ENCODE peak calls at places on chromosome 16, in ten cellular contexts. Q is heart left ventricle, B is BJ, Z is Peyer's patch, J is small intestine, E is heart right ventricle, Y is transverse colon, I is prostate gland, R is colonic mucosa, L is adipocyte. D is an unnamed sample. For H3K27me3 and H3K36me3, the result is how much of the 10 kb centered on the place peaks cover.

GRCh38 chr16:86455116-86455515 is 55.2 kb upstream of the FOXF1 start:
- DNase-seq in J (no peak), Y (no peak), E (no peak), R (no peak), B (peak), I (no peak), L (peak), Z (no peak), Q (no peak), D (no peak)

GRCh38 chr16:66175580-66175979 is 190.9 kb upstream of the CDH5 start:
- DNase-seq in R (no peak), Q (no peak), J (no peak), Y (no peak), B (no peak), I (no peak), E (no peak), Z (no peak), L (no peak), D (no peak)

GRCh38 chr16:89981414-89981813 is 32.9 kb downstream of the DEF8 start:
- DNase-seq in B (no peak), R (no peak), J (no peak), I (no peak), E (no peak), Y (no peak), Q (no peak), L (no peak), Z (no peak), D (no peak)

GRCh38 chr16:69566437-69567030 is 768 bp downstream of the NFAT5 start:
- DNase-seq in B (no peak), R (peak), J (no peak), Y (peak), Z (peak), L (peak), Q (peak), I (peak), E (peak), D (peak)

GRCh38 chr16:77834600-77834963 is 46.2 kb downstream of the VAT1L start:
- DNase-seq in R (no peak), E (no peak), B (peak), Z (no peak), L (no peak), Q (no peak), J (no peak), I (no peak), Y (no peak), D (no peak)

GRCh38 chr16:13961099-13961811 is 41.3 kb downstream of the ERCC4 start:
- DNase-seq in B (no peak), I (no peak), E (no peak), Z (no peak), Q (no peak), R (no peak), J (peak), Y (no peak), L (peak), D (no peak)

GRCh38 chr16:75042423-75043174 is 43.8 kb downstream of the ZNRF1 start:
- DNase-seq in I (no peak), B (no peak), Z (no peak), L (no peak), Q (no peak), E (no peak), R (no peak), Y (no peak), J (no peak), D (no peak)

GRCh38 chr16:31477220-31478216 is 5.4 kb upstream of the SLC5A2 start:
- DNase-seq in Y (peak), I (no peak), R (peak), B (no peak), J (peak), L (no peak), Q (no peak), Z (peak), E (no peak), D (no peak)

GRCh38 chr16:50065624-50066481 is at the start of gene HEATR3:
- DNase-seq in Q (peak), R (peak), Z (peak), Y (peak), I (peak), B (peak), L (peak), J (peak), E (peak), D (peak)

GRCh38 chr16:89921131-89921698 is 1.9 kb upstream of the TUBB3 start:
- DNase-seq in Z (no peak), B (no peak), Y (no peak), E (no peak), J (no peak), L (peak), I (no peak), Q (no peak), R (no peak), D (no peak)

GRCh38 chr16:22117666-22118065 is 25.3 kb downstream of the VWA3A start:
- DNase-seq in Z (no peak), R (no peak), Y (no peak), L (no peak), Q (no peak), J (peak), I (no peak), B (no peak), E (no peak), D (peak)

GRCh38 chr16:70735141-70735979 is 49.5 kb upstream of the MTSS2 start:
- DNase-seq in E (no peak), L (peak), Q (no peak), Y (no peak), Z (no peak), I (no peak), B (peak), J (no peak), R (no peak), D (no peak)

GRCh38 chr16:86685071-86685470 is 106.7 kb downstream of the FOXL1 start:
- DNase-seq in J (no peak), E (no peak), Q (no peak), Z (no peak), Y (no peak), R (no peak), I (no peak), L (no peak), B (no peak), D (no peak)

GRCh38 chr16:84005391-84005790 is 37.2 kb downstream of the SLC38A8 start:
- DNase-seq in E (no peak), R (no peak), B (no peak), L (no peak), I (no peak), Q (no peak), J (no peak), Z (no peak), Y (no peak), D (no peak)

GRCh38 chr16:21262779-21263639 is 15.1 kb downstream of the CRYM start:
- DNase-seq in E (no peak), L (no peak), B (no peak), Y (no peak), Q (no peak), Z (no peak), J (no peak), I (no peak), R (no peak), D (no peak)

GRCh38 chr16:90044111-90044551 is 24.9 kb upstream of the DBNDD1 start:
- DNase-seq in Y (peak), B (no peak), L (no peak), E (no peak), Q (no peak), R (peak), I (peak), J (peak), Z (peak), D (peak)

GRCh38 chr16:58243528-58244004 is 45.7 kb upstream of the CSNK2A2 start:
- DNase-seq in E (no peak), B (no peak), L (no peak), R (no peak), I (no peak), J (peak), Q (no peak), Z (peak), Y (peak), D (peak)

GRCh38 chr16:2979669-2980226 is 498 bp downstream of the PKMYT1 start:
- DNase-seq in L (peak), Z (no peak), Y (no peak), R (peak), Q (no peak), E (no peak), I (no peak), J (no peak), B (no peak), D (no peak)

GRCh38 chr16:66270333-66270927 is 96.1 kb upstream of the CDH5 start:
- DNase-seq in I (peak), E (peak), Y (peak), J (no peak), B (no peak), L (peak), Q (peak), Z (peak), R (peak), D (no peak)

GRCh38 chr16:89031715-89032659 is 55.0 kb upstream of the CBFA2T3 start:
- DNase-seq in L (no peak), R (peak), Y (peak), J (peak), B (no peak), I (no peak), Z (peak), E (peak), Q (no peak), D (no peak)

GRCh38 chr16:80684906-80685305 is 119.5 kb downstream of the CDYL2 start:
- DNase-seq in L (no peak), E (no peak), Z (no peak), R (no peak), Y (no peak), Q (no peak), B (no peak), J (no peak), I (no peak), D (no peak)

GRCh38 chr16:46801428-46802049 is 29.4 kb downstream of the C16orf87 start:
- DNase-seq in E (no peak), L (peak), Y (no peak), Q (no peak), R (no peak), J (peak), I (no peak), B (no peak), Z (no peak), D (peak)

GRCh38 chr16:86547286-86547685 is 7.7 kb downstream of the MTHFSD start:
- DNase-seq in L (no peak), B (no peak), R (no peak), J (no peak), Z (no peak), I (no peak), Y (no peak), E (no peak), Q (no peak), D (no peak)

GRCh38 chr16:12089492-12090161 is 113.1 kb downstream of the SNX29 start:
- DNase-seq in I (no peak), E (peak), Q (peak), Z (peak), J (peak), L (no peak), Y (peak), R (peak), B (no peak), D (peak)

GRCh38 chr16:67394271-67395104 is 1.2 kb upstream of the TPPP3 start:
- DNase-seq in J (no peak), E (peak), L (no peak), Y (no peak), R (no peak), Z (peak), I (no peak), Q (peak), B (no peak), D (no peak)

GRCh38 chr16:3487521-3488410 is 7.5 kb downstream of the C16orf90 start:
- DNase-seq in I (no peak), J (no peak), Z (no peak), Y (no peak), E (no peak), R (no peak), Q (no peak), B (no peak), L (no peak), D (no peak)

GRCh38 chr16:87352818-87353217 is 30.8 kb downstream of the FBXO31 start:
- DNase-seq in Y (no peak), I (no peak), J (no peak), E (no peak), Z (no peak), B (no peak), L (no peak), Q (peak), R (no peak), D (no peak)

GRCh38 chr16:4260360-4260759 is 12.5 kb downstream of the TFAP4 start:
- DNase-seq in L (no peak), R (peak), Q (no peak), I (peak), J (peak), Y (peak), B (no peak), Z (peak), E (no peak), D (peak)

GRCh38 chr16:50282010-50282538 is 15.7 kb downstream of the ADCY7 start:
- DNase-seq in Y (peak), R (peak), B (no peak), J (peak), L (no peak), Z (peak), E (peak), I (peak), Q (peak), D (no peak)

DNA sequence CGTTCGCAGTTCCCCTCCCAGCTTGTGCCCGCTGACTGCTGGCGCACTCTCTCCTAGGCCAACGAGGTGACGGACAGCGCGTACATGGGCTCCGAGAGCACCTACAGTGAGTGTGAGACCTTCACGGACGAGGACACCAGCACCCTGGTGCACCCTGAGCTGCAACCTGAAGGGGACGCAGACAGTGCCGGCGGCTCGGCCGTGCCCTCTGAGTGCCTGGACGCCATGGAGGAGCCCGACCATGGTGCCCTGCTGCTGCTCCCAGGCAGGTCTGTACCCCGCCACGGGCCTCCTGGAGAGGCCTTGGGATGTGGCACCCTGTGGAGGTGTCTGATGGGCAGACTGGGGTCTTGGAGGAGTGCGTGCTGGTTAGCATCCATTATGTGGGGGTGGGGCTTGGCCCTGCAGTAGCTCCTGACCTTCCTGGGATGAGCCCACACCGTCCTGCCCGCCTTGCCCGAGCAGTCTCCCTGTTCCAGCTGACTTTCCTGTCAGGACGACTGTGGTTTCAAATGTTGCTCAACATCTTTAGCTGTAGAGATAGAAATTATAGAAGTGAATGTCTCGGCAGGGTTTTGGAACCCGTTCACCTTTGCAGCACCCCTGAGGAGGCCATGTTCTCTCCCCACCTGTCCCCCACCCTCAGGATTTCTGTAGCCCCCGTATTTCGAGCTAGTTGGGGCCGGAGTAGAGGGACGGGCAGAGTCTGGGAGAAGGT is 44.9 kb upstream of the CAPN15 start:
- DNase-seq in L (no peak), E (no peak), Q (no peak), R (no peak), B (no peak), I (no peak), Z (no peak), Y (no peak), J (no peak), D (no peak)
- H3K4me3 ChIP-seq in L (no peak), E (no peak), Q (no peak), R (no peak), B (no peak), I (no peak), Z (no peak), Y (no peak), J (no peak), D (no peak)

GRCh38 chr16:54657709-54658102 is 273.0 kb upstream of the IRX5 start:
- DNase-seq in L (no peak), Q (no peak), E (no peak), Y (no peak), Z (no peak), B (no peak), R (no peak), I (peak), J (no peak), D (no peak)
- H3K27me3 ChIP-seq in L (under half), Q (under half), E (under half), Y (under half), Z (under half), B (under half), R (under half), I (under half), J (under half), D (under half)

GRCh38 chr16:28526201-28527099 is 12.3 kb downstream of the NUPR1 start:
- DNase-seq in Z (no peak), B (no peak), Y (no peak), I (no peak), R (no peak), L (no peak), E (no peak), Q (no peak), J (peak), D (no peak)
- H3K36me3 ChIP-seq in Z (under half), B (under half), Y (under half), I (under half), R (under half), L (under half), E (under half), Q (under half), J (under half), D (under half)

GRCh38 chr16:55443434-55443833 is 35.6 kb upstream of the MMP2 start:
- DNase-seq in I (no peak), E (no peak), L (no peak), B (no peak), J (no peak), R (no peak), Z (no peak), Q (no peak), Y (no peak), D (peak)
- H3K4me3 ChIP-seq in I (no peak), E (no peak), L (no peak), B (no peak), J (no peak), R (no peak), Z (no peak), Q (no peak), Y (no peak), D (no peak)

DNA sequence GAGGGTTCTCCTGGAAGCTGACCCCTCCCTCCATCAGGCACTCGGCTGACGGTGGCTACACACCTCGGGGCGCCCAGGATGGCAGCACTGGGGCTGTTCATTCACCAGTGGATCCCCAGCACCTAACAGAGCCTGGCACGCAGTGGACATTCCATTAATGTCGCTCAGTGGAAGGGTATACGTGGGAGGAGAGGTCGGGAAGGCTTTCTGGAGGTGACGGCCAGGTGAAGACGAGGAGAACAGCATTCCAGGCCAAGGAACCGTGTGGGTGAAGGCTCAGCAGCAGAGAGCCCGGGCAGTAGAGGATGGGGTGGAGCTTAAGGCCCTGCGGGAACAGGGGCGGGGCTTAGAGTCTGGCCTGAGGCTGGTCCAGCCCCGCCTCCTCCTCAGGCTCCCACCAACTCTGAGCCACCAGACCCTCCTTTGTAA is 2.5 kb upstream of the HS3ST6 start:
- DNase-seq in R (no peak), Z (peak), Q (no peak), L (peak), E (no peak), J (peak), I (no peak), Y (peak), B (no peak), D (no peak)
- H3K27me3 ChIP-seq in R (under half), Z (under half), Q (under half), L (half or more), E (under half), J (under half), I (under half), Y (half or more), B (under half), D (half or more)

GRCh38 chr16:228151-228855 is 946 bp downstream of the LUC7L start:
- DNase-seq in E (no peak), B (no peak), Y (no peak), I (no peak), Q (no peak), Z (no peak), J (peak), L (peak), R (no peak), D (peak)
- H3K36me3 ChIP-seq in E (under half), B (under half), Y (under half), I (under half), Q (under half), Z (under half), J (under half), L (under half), R (under half), D (under half)